ENCODE peak calls at places on chromosomes 6 and 20, in nine cellular contexts. E is stomach; R is vagina; P is CD8-positive, alpha-beta T cell; B is spleen; U is heart right ventricle; G is H1; F is kidney; A is mucosa of descending colon. C is an unnamed sample.
A peak's percentile ranks its signal among the peaks of the same experiment; 100 is the strongest.

GRCh38 chr20:18176318-18176785 is 38.7 kb downstream of the KAT14 start:
- DNase-seq in E (no peak), R (no peak), P (no peak), B (no peak), U (no peak), G (peak; percentile 50), F (no peak), A (no peak), C (no peak)

GRCh38 chr6:1644516-1644915 is 34.8 kb downstream of the FOXC1 start:
- DNase-seq in E (no peak), R (no peak), P (no peak), B (no peak), U (no peak), G (no peak), F (no peak), A (no peak), C (no peak)

GRCh38 chr6:141968632-141969031 is 164.1 kb upstream of the GJE1 start:
- DNase-seq in E (no peak), R (no peak), P (no peak), B (no peak), U (no peak), G (no peak), F (no peak), A (no peak), C (no peak)

GRCh38 chr6:17397764-17398194 is 4.4 kb downstream of the CAP2 start:
- DNase-seq in E (no peak), R (no peak), P (no peak), B (no peak), U (no peak), G (no peak), F (no peak), A (no peak), C (no peak)

GRCh38 chr20:53579581-53580375 is 13.9 kb downstream of the ZNF217 start:
- DNase-seq in E (peak; percentile 25), R (no peak), P (peak; percentile 29), B (no peak), U (no peak), G (no peak), F (no peak), A (peak; percentile 56), C (peak; percentile 36)

GRCh38 chr6:150144294-150144868 is 1.5 kb downstream of the PPP1R14C start:
- DNase-seq in E (no peak), R (no peak), P (no peak), B (no peak), U (no peak), G (no peak), F (no peak), A (no peak), C (no peak)

GRCh38 chr20:24764825-24765224 is 184.2 kb upstream of the CST7 start:
- DNase-seq in E (peak; percentile 20), R (peak; percentile 82), P (no peak), B (peak; percentile 61), U (no peak), G (no peak), F (peak; percentile 61), A (no peak), C (peak; percentile 18)

GRCh38 chr6:161533266-161533665 is 259.4 kb upstream of the AGPAT4 start:
- DNase-seq in E (no peak), R (no peak), P (no peak), B (no peak), U (no peak), G (no peak), F (no peak), A (no peak), C (no peak)

GRCh38 chr6:44264154-44265002 is 973 bp downstream of the NFKBIE start:
- DNase-seq in E (peak; percentile 56), R (no peak), P (peak; percentile 49), B (peak; percentile 95), U (no peak), G (no peak), F (no peak), A (peak; percentile 60), C (peak; percentile 84)

GRCh38 chr6:165793287-165793825 is 130.3 kb upstream of the PDE10A start:
- DNase-seq in E (no peak), R (peak; percentile 67), P (no peak), B (no peak), U (no peak), G (no peak), F (no peak), A (no peak), C (peak; percentile 56)

GRCh38 chr6:33248643-33248931 is 23.1 kb downstream of the VPS52 start:
- DNase-seq in E (peak; percentile 26), R (no peak), P (no peak), B (no peak), U (no peak), G (no peak), F (no peak), A (no peak), C (no peak)

GRCh38 chr6:33860706-33861474 is 57.1 kb upstream of the MLN start:
- DNase-seq in E (no peak), R (no peak), P (peak; percentile 16), B (no peak), U (no peak), G (no peak), F (peak; percentile 15), A (peak; percentile 10), C (no peak)

GRCh38 chr20:19921349-19921793 is 95.8 kb upstream of the NAA20 start:
- DNase-seq in E (no peak), R (no peak), P (no peak), B (no peak), U (peak; percentile 65), G (no peak), F (no peak), A (no peak), C (no peak)

GRCh38 chr6:72784581-72784980 is 162.7 kb downstream of the KCNQ5 start:
- DNase-seq in E (no peak), R (no peak), P (no peak), B (no peak), U (no peak), G (no peak), F (no peak), A (no peak), C (no peak)

GRCh38 chr20:19070681-19071441 is 141.6 kb upstream of the SLC24A3 start:
- DNase-seq in E (no peak), R (no peak), P (no peak), B (no peak), U (no peak), G (no peak), F (no peak), A (no peak), C (no peak)

GRCh38 chr6:75579951-75580350 is 21.7 kb upstream of the SENP6 start:
- DNase-seq in E (no peak), R (no peak), P (no peak), B (no peak), U (no peak), G (no peak), F (no peak), A (no peak), C (no peak)

GRCh38 chr6:168165373-168165772 is 86.4 kb upstream of the FRMD1 start:
- DNase-seq in E (no peak), R (peak; percentile 72), P (no peak), B (no peak), U (no peak), G (no peak), F (no peak), A (no peak), C (no peak)

DNA sequence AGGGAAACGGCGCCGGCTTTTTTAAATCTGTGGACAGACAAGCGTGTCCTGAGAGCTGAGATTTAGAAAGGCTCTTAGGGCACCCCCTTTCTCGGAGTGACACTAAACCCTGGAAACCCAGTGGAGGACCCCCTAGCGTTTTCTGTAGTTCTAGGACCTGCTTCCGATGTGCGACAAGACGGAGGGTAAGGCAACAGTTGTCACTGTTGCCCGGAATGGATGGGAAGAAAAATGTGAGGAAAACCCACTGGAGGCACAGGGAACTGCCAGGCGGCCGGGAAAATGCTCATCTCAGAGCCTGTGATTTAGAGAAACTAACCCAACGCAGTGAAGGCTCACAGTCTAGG is 551 bp upstream of the ATP5F1E start:
- DNase-seq in E (no peak), R (no peak), P (no peak), B (no peak), U (no peak), G (no peak), F (no peak), A (no peak), C (no peak)
- TF ChIP-seq CTCF in E (no peak), R (peak; percentile 7), P (no peak), B (peak; percentile 14), U (no peak), G (no peak), F (peak; percentile 10), A (no peak), C (peak; percentile 17)

GRCh38 chr6:111461860-111462259 is 21.2 kb downstream of the REV3L start:
- DNase-seq in E (no peak), R (no peak), P (no peak), B (no peak), U (no peak), G (no peak), F (no peak), A (no peak), C (no peak)
- H3K4me3 ChIP-seq in E (no peak overlapping the region), R (no peak overlapping the region), P (no peak overlapping the region), B (no peak overlapping the region), U (no peak overlapping the region), G (no peak overlapping the region), F (peak overlapping the region; percentile 22), A (no peak overlapping the region), C (no peak overlapping the region)

DNA sequence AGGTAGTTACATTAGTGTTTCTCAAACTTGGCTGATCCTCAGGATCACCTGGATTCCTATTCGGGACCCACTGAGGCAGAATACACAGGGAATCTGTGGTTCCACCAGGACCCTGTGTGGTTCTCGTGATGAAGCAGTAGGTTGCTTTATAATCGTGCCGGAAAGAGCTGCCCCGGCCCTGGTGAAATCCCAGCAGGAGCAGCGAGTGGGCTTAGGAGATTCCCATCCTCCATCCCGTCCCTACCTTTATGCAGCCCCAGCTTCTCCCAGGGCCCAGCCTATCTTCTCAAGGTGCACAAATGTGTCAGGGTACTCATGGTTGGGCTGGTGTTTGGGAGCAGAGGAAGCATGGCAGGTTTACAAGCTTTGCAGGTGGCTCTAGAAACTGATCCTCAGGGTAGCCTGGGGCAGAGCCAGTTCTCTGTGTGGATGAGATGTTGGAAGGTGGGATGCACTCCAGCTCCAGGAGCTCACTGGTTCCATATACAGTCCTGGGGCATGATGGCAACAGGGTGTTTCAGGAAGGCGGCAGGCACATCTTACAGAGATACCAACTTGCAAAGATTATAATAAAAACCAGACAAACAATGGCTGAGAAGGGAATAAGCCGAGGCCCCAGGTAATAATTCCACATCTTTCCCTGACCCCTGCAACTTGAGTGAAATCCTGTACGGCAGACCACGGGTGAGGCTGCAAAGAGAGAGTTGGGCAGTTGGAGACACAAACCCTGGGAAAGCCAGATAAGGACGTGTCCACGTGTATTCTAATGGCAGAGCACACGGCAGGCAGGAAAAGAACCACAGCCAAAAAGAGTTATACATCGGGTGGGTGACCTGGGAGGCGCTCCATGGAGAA is 5.9 kb downstream of the SLC22A1 start:
- DNase-seq in E (peak; percentile 11), R (peak; percentile 76), P (no peak), B (peak; percentile 46), U (no peak), G (no peak), F (no peak), A (no peak), C (no peak)
- H3K4me1 ChIP-seq in E (no peaks in the 10 kb centered on the region), R (no peaks in the 10 kb centered on the region), P (no peaks in the 10 kb centered on the region), B (no peaks in the 10 kb centered on the region), U (no peaks in the 10 kb centered on the region), G (peaks cover 3% of the 10 kb centered on the region), F (no peaks in the 10 kb centered on the region), A (no peaks in the 10 kb centered on the region), C (no peaks in the 10 kb centered on the region)

DNA sequence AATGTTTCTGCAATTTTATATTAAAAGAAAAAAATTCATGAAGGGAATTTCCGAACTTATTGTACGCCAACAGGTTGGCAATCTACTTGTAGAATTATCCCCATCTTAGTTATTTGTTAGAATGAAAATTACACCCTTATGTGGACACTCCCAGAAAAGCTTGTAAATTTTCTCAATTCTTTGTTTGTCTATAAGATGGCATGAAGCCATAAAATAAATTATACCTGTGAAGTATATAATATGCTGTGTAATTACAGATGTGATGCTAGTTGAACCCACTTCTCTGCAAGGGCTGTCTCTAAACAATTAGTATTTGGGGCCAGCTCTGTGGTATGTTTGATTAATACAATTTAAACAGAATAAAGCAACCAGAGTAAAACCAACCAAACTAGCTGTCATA is 52.1 kb upstream of the DSP start:
- DNase-seq in E (no peak), R (no peak), P (no peak), B (no peak), U (no peak), G (no peak), F (no peak), A (no peak), C (no peak)
- TF ChIP-seq CTCF in E (no peak), R (no peak), P (no peak), B (no peak), U (no peak), G (no peak), F (no peak), A (no peak), C (no peak)